ENCODE peak calls at places on chromosomes 16 and 17, in seven cellular contexts. One of them, this sample, is unnamed.

GRCh38 chr16:11389631-11390565 is 44.6 kb downstream of the RMI2 start:
- DNase-seq in MCF 10A: no peak
- DNase-seq in NCI-H2171 treated with DMSO at 0.1 percent for 48 hours: no peak
- DNase-seq in Calu3: no peak
- DNase-seq in heart right ventricle: no peak
- DNase-seq in H7: peak
- DNase-seq in adipocyte: no peak
- DNase-seq in this sample: no peak

GRCh38 chr17:57144567-57144966 is 59.5 kb downstream of the AKAP1 start:
- DNase-seq in MCF 10A: no peak
- DNase-seq in NCI-H2171 treated with DMSO at 0.1 percent for 48 hours: no peak
- DNase-seq in Calu3: no peak
- DNase-seq in heart right ventricle: no peak
- DNase-seq in H7: peak
- DNase-seq in adipocyte: no peak
- DNase-seq in this sample: no peak

GRCh38 chr17:57313276-57313835 is 57.0 kb downstream of the MSI2 start:
- DNase-seq in MCF 10A: no peak
- DNase-seq in NCI-H2171 treated with DMSO at 0.1 percent for 48 hours: no peak
- DNase-seq in Calu3: no peak
- DNase-seq in heart right ventricle: no peak
- DNase-seq in H7: peak
- DNase-seq in adipocyte: no peak
- DNase-seq in this sample: no peak

GRCh38 chr17:7307686-7308624 is 527 bp downstream of the EIF5A start:
- DNase-seq in MCF 10A: no peak
- DNase-seq in NCI-H2171 treated with DMSO at 0.1 percent for 48 hours: peak
- DNase-seq in Calu3: peak
- DNase-seq in heart right ventricle: peak
- DNase-seq in H7: peak
- DNase-seq in adipocyte: peak
- DNase-seq in this sample: peak

GRCh38 chr16:4372315-4372577 is 598 bp downstream of the VASN start:
- DNase-seq in MCF 10A: no peak
- DNase-seq in NCI-H2171 treated with DMSO at 0.1 percent for 48 hours: no peak
- DNase-seq in Calu3: no peak
- DNase-seq in heart right ventricle: no peak
- DNase-seq in H7: no peak
- DNase-seq in adipocyte: no peak
- DNase-seq in this sample: no peak

GRCh38 chr17:81513669-81514484 is 1.3 kb upstream of the ACTG1 start:
- DNase-seq in MCF 10A: peak
- DNase-seq in NCI-H2171 treated with DMSO at 0.1 percent for 48 hours: peak
- DNase-seq in Calu3: peak
- DNase-seq in heart right ventricle: peak
- DNase-seq in H7: peak
- DNase-seq in adipocyte: peak
- DNase-seq in this sample: peak

GRCh38 chr17:20089795-20090547 is 80.8 kb downstream of the SPECC1 start:
- DNase-seq in MCF 10A: no peak
- DNase-seq in NCI-H2171 treated with DMSO at 0.1 percent for 48 hours: no peak
- DNase-seq in Calu3: no peak
- DNase-seq in heart right ventricle: no peak
- DNase-seq in H7: no peak
- DNase-seq in adipocyte: no peak
- DNase-seq in this sample: no peak

GRCh38 chr16:1997591-1998359 is 8.0 kb downstream of the SYNGR3 start:
- DNase-seq in MCF 10A: no peak
- DNase-seq in NCI-H2171 treated with DMSO at 0.1 percent for 48 hours: no peak
- DNase-seq in Calu3: no peak
- DNase-seq in heart right ventricle: no peak
- DNase-seq in H7: no peak
- DNase-seq in adipocyte: peak
- DNase-seq in this sample: no peak

GRCh38 chr17:26792486-26792885 is 501.4 kb upstream of the WSB1 start:
- DNase-seq in MCF 10A: no peak
- DNase-seq in NCI-H2171 treated with DMSO at 0.1 percent for 48 hours: no peak
- DNase-seq in Calu3: no peak
- DNase-seq in heart right ventricle: no peak
- DNase-seq in H7: no peak
- DNase-seq in adipocyte: peak
- DNase-seq in this sample: no peak

GRCh38 chr17:67718325-67718941 is 697 bp downstream of the NOL11 start:
- DNase-seq in MCF 10A: peak
- DNase-seq in NCI-H2171 treated with DMSO at 0.1 percent for 48 hours: no peak
- DNase-seq in Calu3: peak
- DNase-seq in heart right ventricle: no peak
- DNase-seq in H7: peak
- DNase-seq in adipocyte: peak
- DNase-seq in this sample: peak

GRCh38 chr16:57262841-57263584 is 18.0 kb downstream of the ARL2BP start:
- DNase-seq in MCF 10A: no peak
- DNase-seq in NCI-H2171 treated with DMSO at 0.1 percent for 48 hours: no peak
- DNase-seq in Calu3: no peak
- DNase-seq in heart right ventricle: no peak
- DNase-seq in H7: peak
- DNase-seq in adipocyte: no peak
- DNase-seq in this sample: no peak

GRCh38 chr16:31712064-31712540 is 161.5 kb upstream of the ZNF267 start:
- DNase-seq in MCF 10A: no peak
- DNase-seq in NCI-H2171 treated with DMSO at 0.1 percent for 48 hours: no peak
- DNase-seq in Calu3: no peak
- DNase-seq in heart right ventricle: no peak
- DNase-seq in H7: peak
- DNase-seq in adipocyte: no peak
- DNase-seq in this sample: peak

GRCh38 chr17:77409282-77410161 is 268.8 kb downstream of the SEC14L1 start:
- DNase-seq in MCF 10A: peak
- DNase-seq in NCI-H2171 treated with DMSO at 0.1 percent for 48 hours: no peak
- DNase-seq in Calu3: no peak
- DNase-seq in heart right ventricle: peak
- DNase-seq in H7: peak
- DNase-seq in adipocyte: peak
- DNase-seq in this sample: no peak

GRCh38 chr16:85905110-85906095 is 6.4 kb downstream of the IRF8 start:
- DNase-seq in MCF 10A: no peak
- DNase-seq in NCI-H2171 treated with DMSO at 0.1 percent for 48 hours: no peak
- DNase-seq in Calu3: no peak
- DNase-seq in heart right ventricle: no peak
- DNase-seq in H7: peak
- DNase-seq in adipocyte: no peak
- DNase-seq in this sample: no peak

GRCh38 chr17:17752822-17753448 is 71.7 kb downstream of the RAI1 start:
- DNase-seq in MCF 10A: no peak
- DNase-seq in NCI-H2171 treated with DMSO at 0.1 percent for 48 hours: no peak
- DNase-seq in Calu3: no peak
- DNase-seq in heart right ventricle: no peak
- DNase-seq in H7: peak
- DNase-seq in adipocyte: peak
- DNase-seq in this sample: no peak

GRCh38 chr16:57299719-57300386 is 15.4 kb upstream of the PLLP start:
- DNase-seq in MCF 10A: peak
- DNase-seq in NCI-H2171 treated with DMSO at 0.1 percent for 48 hours: peak
- DNase-seq in Calu3: peak
- DNase-seq in heart right ventricle: peak
- DNase-seq in H7: peak
- DNase-seq in adipocyte: peak
- DNase-seq in this sample: peak

GRCh38 chr16:57807252-57807967 is 5.1 kb upstream of the KIFC3 start:
- DNase-seq in MCF 10A: peak
- DNase-seq in NCI-H2171 treated with DMSO at 0.1 percent for 48 hours: no peak
- DNase-seq in Calu3: no peak
- DNase-seq in heart right ventricle: no peak
- DNase-seq in H7: no peak
- DNase-seq in adipocyte: no peak
- DNase-seq in this sample: no peak

GRCh38 chr17:76208120-76208519 is 32.2 kb downstream of the RNF157 start:
- DNase-seq in MCF 10A: no peak
- DNase-seq in NCI-H2171 treated with DMSO at 0.1 percent for 48 hours: no peak
- DNase-seq in Calu3: no peak
- DNase-seq in heart right ventricle: no peak
- DNase-seq in H7: no peak
- DNase-seq in adipocyte: no peak
- DNase-seq in this sample: no peak

GRCh38 chr16:23500212-23500865 is 10.0 kb downstream of the GGA2 start:
- DNase-seq in MCF 10A: no peak
- DNase-seq in NCI-H2171 treated with DMSO at 0.1 percent for 48 hours: no peak
- DNase-seq in Calu3: no peak
- DNase-seq in heart right ventricle: no peak
- DNase-seq in H7: peak
- DNase-seq in adipocyte: no peak
- DNase-seq in this sample: no peak

GRCh38 chr17:79216826-79217225 is 142.2 kb downstream of the ENGASE start:
- DNase-seq in MCF 10A: no peak
- DNase-seq in NCI-H2171 treated with DMSO at 0.1 percent for 48 hours: no peak
- DNase-seq in Calu3: no peak
- DNase-seq in heart right ventricle: no peak
- DNase-seq in H7: no peak
- DNase-seq in adipocyte: no peak
- DNase-seq in this sample: no peak

GRCh38 chr17:56426901-56427300 is 166.6 kb upstream of the NOG start:
- DNase-seq in MCF 10A: no peak
- DNase-seq in NCI-H2171 treated with DMSO at 0.1 percent for 48 hours: no peak
- DNase-seq in Calu3: no peak
- DNase-seq in heart right ventricle: no peak
- DNase-seq in H7: no peak
- DNase-seq in adipocyte: no peak
- DNase-seq in this sample: no peak